ENCODE peak calls at places on chromosomes 5 and 9, in four cellular contexts. I is uterus; K is astrocyte; H is CD8-positive, alpha-beta T cell. O is an unnamed sample.

GRCh38 chr5:176542596-176543427 is 5.6 kb upstream of the RNF44 start:
- DNase-seq in I (no peak), K (no peak), H (peak; percentile 38), O (no peak)

GRCh38 chr5:135139397-135140134 is 105.5 kb upstream of the PITX1 start:
- DNase-seq in H (no peak), I (peak; percentile 59), K (peak; percentile 84), O (no peak)

GRCh38 chr9:93117924-93118862 is 15.9 kb downstream of the NINJ1 start:
- DNase-seq in K (no peak), H (peak; percentile 6), I (peak; percentile 10), O (peak; percentile 45)

GRCh38 chr9:115234094-115234493 is 116.1 kb upstream of the TNC start:
- DNase-seq in I (no peak), K (peak; percentile 95), H (no peak), O (no peak)

GRCh38 chr9:127140842-127141675 is 18.6 kb upstream of the ANGPTL2 start:
- DNase-seq in I (no peak), K (no peak), H (no peak), O (no peak)

GRCh38 chr5:179152144-179152895 is 92.1 kb downstream of the ZNF354C start:
- DNase-seq in I (no peak), H (no peak), K (no peak), O (no peak)

GRCh38 chr5:149550608-149551226 is 522 bp downstream of the CSNK1A1 start:
- DNase-seq in K (no peak), I (no peak), H (no peak), O (no peak)

GRCh38 chr5:152560508-152561137 is 155.5 kb upstream of the NMUR2 start:
- DNase-seq in H (no peak), K (peak; percentile 21), I (peak; percentile 41), O (peak; percentile 58)

GRCh38 chr9:101536351-101536750 is 2.7 kb downstream of the RNF20 start:
- DNase-seq in I (no peak), H (no peak), K (no peak), O (no peak)

GRCh38 chr5:160213537-160213936 is 15.8 kb upstream of the FABP6 start:
- DNase-seq in K (peak; percentile 12), H (no peak), I (no peak), O (no peak)

GRCh38 chr9:13279284-13280162 is at the start of gene MPDZ:
- DNase-seq in H (no peak), K (peak; percentile 59), I (peak; percentile 71), O (peak; percentile 87)

GRCh38 chr9:79880626-79881025 is 308.9 kb downstream of the TLE4 start:
- DNase-seq in I (no peak), K (no peak), H (no peak), O (no peak)

GRCh38 chr5:150070821-150071220 is 15.5 kb downstream of the CSF1R start:
- DNase-seq in I (no peak), K (no peak), H (no peak), O (no peak)

GRCh38 chr5:32990593-32991415 is 279.7 kb downstream of the NPR3 start:
- DNase-seq in K (no peak), I (no peak), H (no peak), O (no peak)

GRCh38 chr5:68962632-68963484 is 131.0 kb upstream of the SLC30A5 start:
- DNase-seq in K (peak; percentile 21), I (peak; percentile 79), H (no peak), O (peak; percentile 67)

GRCh38 chr9:34430843-34431437 is 27.4 kb downstream of the FAM219A start:
- DNase-seq in H (no peak), I (peak; percentile 61), K (peak; percentile 67), O (peak; percentile 66)

GRCh38 chr9:121267689-121268597 is at the start of gene GSN:
- DNase-seq in I (peak; percentile 88), H (no peak), K (no peak), O (peak; percentile 89)

GRCh38 chr9:70746760-70747159 is 332.3 kb upstream of the KLF9 start:
- DNase-seq in H (no peak), K (no peak), I (no peak), O (no peak)

GRCh38 chr5:88769165-88769564 is 113.8 kb downstream of the MEF2C start:
- DNase-seq in K (peak; percentile 71), I (peak; percentile 58), H (no peak), O (no peak)

GRCh38 chr5:95027775-95028174 is 257.1 kb downstream of the MCTP1 start:
- DNase-seq in H (no peak), I (no peak), K (no peak), O (no peak)

GRCh38 chr5:140214831-140215230 is 39.8 kb downstream of the CYSTM1 start:
- DNase-seq in I (no peak), K (peak; percentile 81), H (no peak), O (peak; percentile 87)

GRCh38 chr5:127958421-127959011 is 125.0 kb upstream of the SLC12A2 start:
- DNase-seq in H (no peak), I (no peak), K (no peak), O (no peak)

GRCh38 chr9:128275198-128276007 is at the start of gene GOLGA2:
- DNase-seq in H (no peak), I (peak; percentile 62), K (peak; percentile 67), O (peak; percentile 57)

GRCh38 chr9:76400534-76401096 is 6.4 kb upstream of the RFK start:
- DNase-seq in K (no peak), I (no peak), H (no peak), O (no peak)

GRCh38 chr9:116471093-116471906 is 215.8 kb upstream of the TRIM32 start:
- DNase-seq in K (peak; percentile 73), H (no peak), I (peak; percentile 67), O (no peak)

GRCh38 chr9:99732715-99733114 is 89.0 kb upstream of the NR4A3 start:
- DNase-seq in K (no peak), H (no peak), I (no peak), O (no peak)

GRCh38 chr9:131672451-131672850 is 67.4 kb downstream of the RAPGEF1 start:
- DNase-seq in H (no peak), K (no peak), I (no peak), O (no peak)

GRCh38 chr5:23208959-23209431 is 298.4 kb upstream of the PRDM9 start:
- DNase-seq in I (no peak), K (no peak), H (no peak), O (no peak)

GRCh38 chr5:141677415-141677814 is 4.6 kb downstream of the ARAP3 start:
- DNase-seq in I (no peak), H (no peak), K (no peak), O (no peak)

GRCh38 chr9:127174386-127175318 is 52.2 kb upstream of the ANGPTL2 start:
- DNase-seq in I (no peak), K (no peak), H (no peak), O (no peak)

GRCh38 chr9:89961616-89962341 is 357.0 kb downstream of the GADD45G start:
- DNase-seq in H (no peak), I (no peak), K (peak; percentile 66), O (no peak)

GRCh38 chr9:135101486-135101885 is 14.0 kb downstream of the OLFM1 start:
- DNase-seq in I (no peak), H (no peak), K (no peak), O (no peak)

GRCh38 chr5:153618857-153619256 is 128.4 kb downstream of the GRIA1 start:
- DNase-seq in K (peak; percentile 55), I (no peak), H (no peak), O (no peak)

GRCh38 chr5:123456242-123456641 is 33.0 kb upstream of the CEP120 start:
- DNase-seq in K (no peak), I (no peak), H (no peak), O (no peak)

GRCh38 chr5:169591636-169592035 is 8.1 kb downstream of the SPDL1 start:
- DNase-seq in H (no peak), K (peak; percentile 95), I (no peak), O (no peak)
- TF ChIP-seq CTCF in H (no peak), K (no peak), I (no peak), O (no peak)

GRCh38 chr5:14445581-14446290 is 135.9 kb upstream of the OTULINL start:
- DNase-seq in H (no peak), I (peak; percentile 56), K (peak; percentile 74), O (no peak)
- H3K4me1 ChIP-seq in H (no peaks in the 10 kb centered on the region), I (peaks cover 9% of the 10 kb centered on the region), K (peaks cover 90% of the 10 kb centered on the region), O (peaks cover 37% of the 10 kb centered on the region)

GRCh38 chr5:28346696-28347095 is 1308.3 kb upstream of the CDH9 start:
- DNase-seq in I (no peak), H (no peak), K (no peak), O (no peak)

DNA sequence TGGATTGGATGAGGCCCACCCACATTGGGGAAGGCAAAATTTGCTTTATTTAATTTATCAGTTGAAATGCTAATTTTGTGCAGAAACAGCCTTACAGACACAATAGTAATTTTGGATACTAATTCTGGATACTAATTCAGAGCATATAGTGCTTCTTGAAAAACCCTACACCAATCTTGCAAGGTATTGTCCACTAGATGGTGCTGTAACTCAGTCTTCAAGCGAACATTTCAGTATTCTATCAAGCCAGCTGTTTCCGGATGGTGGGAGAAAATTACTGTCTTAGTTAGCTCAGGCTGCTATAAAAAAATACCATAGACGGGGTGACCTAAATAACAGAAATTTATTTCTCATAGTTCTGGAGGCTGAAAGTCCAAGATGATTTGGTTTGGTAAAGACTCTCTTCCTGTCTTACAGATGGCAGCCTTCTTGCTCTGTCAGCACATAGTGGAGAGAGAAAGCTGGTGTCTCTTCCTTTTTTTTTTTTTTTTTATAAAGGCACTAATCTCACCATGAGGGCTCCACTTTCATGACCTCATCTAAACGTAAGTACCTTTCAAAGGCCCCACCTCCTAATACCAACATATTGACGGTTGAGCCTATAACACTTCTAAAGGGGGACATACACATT is 1306.5 kb upstream of the CDH9 start:
- DNase-seq in K (peak; percentile 18), I (no peak), H (no peak), O (no peak)
- TF ChIP-seq CTCF in K (peak; percentile 55), I (no peak), H (no peak), O (peak; percentile 7)

DNA sequence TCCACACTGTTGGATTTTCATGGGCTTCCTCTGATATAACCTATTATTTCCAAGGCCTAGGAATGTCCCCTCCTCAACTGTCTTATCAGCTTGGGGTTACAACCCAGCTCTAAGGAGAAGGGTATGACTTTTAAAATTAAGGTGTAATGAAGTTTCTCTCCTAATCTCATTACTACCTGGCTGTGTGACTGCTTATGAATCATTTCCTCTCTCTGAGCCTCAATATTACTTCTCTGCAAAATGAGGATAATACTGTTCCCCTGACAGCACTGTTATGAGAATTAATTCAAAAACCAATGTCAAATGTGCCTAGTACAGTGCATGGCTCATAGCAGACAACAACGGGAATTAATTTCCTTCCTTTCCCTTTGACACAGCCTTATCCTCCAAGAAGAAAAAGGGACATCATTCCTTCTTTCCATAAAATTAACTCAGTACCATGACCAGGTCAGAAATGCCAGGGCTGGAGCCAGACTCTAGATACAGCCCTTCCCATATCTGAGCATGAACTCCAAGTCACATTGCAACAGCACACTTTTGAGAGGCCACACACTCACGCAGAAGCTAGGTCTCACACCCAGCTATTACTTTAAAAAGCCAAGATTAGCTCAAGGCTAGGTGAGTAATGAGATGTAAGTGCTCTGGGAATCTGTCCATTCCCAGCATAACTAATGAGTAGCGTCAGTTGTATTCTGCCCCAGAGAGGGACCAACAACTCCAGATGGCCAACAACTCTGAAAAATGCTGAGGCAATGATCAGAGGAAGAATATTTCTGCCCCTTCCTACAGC is 118.7 kb downstream of the NR6A1 start:
- DNase-seq in H (no peak), K (peak; percentile 99), I (no peak), O (peak; percentile 20)
- H3K4me1 ChIP-seq in H (no peaks in the 10 kb centered on the region), K (peaks cover 17% of the 10 kb centered on the region), I (no peaks in the 10 kb centered on the region), O (peaks cover 35% of the 10 kb centered on the region)